ENCODE peak calls at places on chromosomes 1 and 21, in seven cellular contexts. One of them, this sample, is unnamed.

GRCh38 chr1:15975358-15975804 is 520 bp downstream of the ZBTB17 start:
- DNase-seq in hepatocyte: peak
- DNase-seq in CD8-positive, alpha-beta T cell: peak
- DNase-seq in right lobe of liver: no peak
- DNase-seq in mammary epithelial cell: peak
- DNase-seq in SK-N-SH: peak
- DNase-seq in Caco-2: peak
- DNase-seq in this sample: no peak

GRCh38 chr1:147781056-147781471 is 20.7 kb upstream of the GJA5 start:
- DNase-seq in CD8-positive, alpha-beta T cell: no peak
- DNase-seq in SK-N-SH: no peak
- DNase-seq in mammary epithelial cell: peak
- DNase-seq in hepatocyte: no peak
- DNase-seq in Caco-2: no peak
- DNase-seq in right lobe of liver: no peak
- DNase-seq in this sample: no peak

GRCh38 chr1:206470692-206471414 is 577 bp downstream of the IKBKE start:
- DNase-seq in CD8-positive, alpha-beta T cell: peak
- DNase-seq in right lobe of liver: no peak
- DNase-seq in Caco-2: peak
- DNase-seq in mammary epithelial cell: peak
- DNase-seq in SK-N-SH: no peak
- DNase-seq in hepatocyte: peak
- DNase-seq in this sample: no peak

GRCh38 chr1:9252999-9253398 is 18.4 kb downstream of the H6PD start:
- DNase-seq in hepatocyte: no peak
- DNase-seq in mammary epithelial cell: no peak
- DNase-seq in CD8-positive, alpha-beta T cell: no peak
- DNase-seq in SK-N-SH: peak
- DNase-seq in Caco-2: no peak
- DNase-seq in right lobe of liver: no peak
- DNase-seq in this sample: no peak

GRCh38 chr1:14529436-14529835 is 69.0 kb upstream of the KAZN start:
- DNase-seq in SK-N-SH: no peak
- DNase-seq in right lobe of liver: no peak
- DNase-seq in hepatocyte: no peak
- DNase-seq in mammary epithelial cell: no peak
- DNase-seq in CD8-positive, alpha-beta T cell: no peak
- DNase-seq in Caco-2: no peak
- DNase-seq in this sample: no peak

GRCh38 chr1:162361349-162361748 is 15.3 kb downstream of the SPATA46 start:
- DNase-seq in right lobe of liver: no peak
- DNase-seq in SK-N-SH: no peak
- DNase-seq in Caco-2: no peak
- DNase-seq in hepatocyte: no peak
- DNase-seq in CD8-positive, alpha-beta T cell: no peak
- DNase-seq in mammary epithelial cell: no peak
- DNase-seq in this sample: no peak

GRCh38 chr21:44331650-44332306 is 7.4 kb downstream of the CFAP410 start:
- DNase-seq in hepatocyte: no peak
- DNase-seq in right lobe of liver: no peak
- DNase-seq in Caco-2: no peak
- DNase-seq in SK-N-SH: no peak
- DNase-seq in CD8-positive, alpha-beta T cell: no peak
- DNase-seq in mammary epithelial cell: no peak
- DNase-seq in this sample: no peak

GRCh38 chr1:17347769-17348592 is 24.0 kb upstream of the PADI6 start:
- DNase-seq in mammary epithelial cell: peak
- DNase-seq in CD8-positive, alpha-beta T cell: no peak
- DNase-seq in Caco-2: no peak
- DNase-seq in right lobe of liver: no peak
- DNase-seq in SK-N-SH: no peak
- DNase-seq in hepatocyte: no peak
- DNase-seq in this sample: no peak

GRCh38 chr1:52403566-52404115 is 582 bp downstream of the ORC1 start:
- DNase-seq in right lobe of liver: no peak
- DNase-seq in SK-N-SH: peak
- DNase-seq in CD8-positive, alpha-beta T cell: peak
- DNase-seq in mammary epithelial cell: peak
- DNase-seq in Caco-2: peak
- DNase-seq in hepatocyte: peak
- DNase-seq in this sample: peak

GRCh38 chr1:160251687-160252526 is 10.4 kb downstream of the DCAF8 start:
- DNase-seq in Caco-2: peak
- DNase-seq in CD8-positive, alpha-beta T cell: peak
- DNase-seq in right lobe of liver: no peak
- DNase-seq in SK-N-SH: peak
- DNase-seq in hepatocyte: peak
- DNase-seq in mammary epithelial cell: peak
- DNase-seq in this sample: peak

GRCh38 chr1:8848663-8849386 is 29.7 kb downstream of the ENO1 start:
- DNase-seq in hepatocyte: peak
- DNase-seq in mammary epithelial cell: peak
- DNase-seq in right lobe of liver: peak
- DNase-seq in Caco-2: peak
- DNase-seq in CD8-positive, alpha-beta T cell: peak
- DNase-seq in SK-N-SH: peak
- DNase-seq in this sample: peak

GRCh38 chr1:20008391-20008841 is 29.0 kb upstream of the PLA2G2A start:
- DNase-seq in SK-N-SH: no peak
- DNase-seq in CD8-positive, alpha-beta T cell: no peak
- DNase-seq in Caco-2: no peak
- DNase-seq in hepatocyte: peak
- DNase-seq in right lobe of liver: no peak
- DNase-seq in mammary epithelial cell: peak
- DNase-seq in this sample: no peak

GRCh38 chr1:41536296-41536695 is 51.8 kb upstream of the EDN2 start:
- DNase-seq in right lobe of liver: no peak
- DNase-seq in hepatocyte: no peak
- DNase-seq in CD8-positive, alpha-beta T cell: no peak
- DNase-seq in mammary epithelial cell: no peak
- DNase-seq in SK-N-SH: no peak
- DNase-seq in Caco-2: no peak
- DNase-seq in this sample: no peak

GRCh38 chr1:167344605-167345385 is 124.1 kb downstream of the POU2F1 start:
- DNase-seq in right lobe of liver: no peak
- DNase-seq in hepatocyte: no peak
- DNase-seq in SK-N-SH: no peak
- DNase-seq in CD8-positive, alpha-beta T cell: no peak
- DNase-seq in Caco-2: no peak
- DNase-seq in mammary epithelial cell: no peak
- DNase-seq in this sample: peak

GRCh38 chr21:26194811-26195251 is 24.3 kb upstream of the APP start:
- DNase-seq in right lobe of liver: no peak
- DNase-seq in CD8-positive, alpha-beta T cell: no peak
- DNase-seq in SK-N-SH: no peak
- DNase-seq in Caco-2: no peak
- DNase-seq in mammary epithelial cell: no peak
- DNase-seq in hepatocyte: no peak
- DNase-seq in this sample: no peak

GRCh38 chr1:162397039-162397448 is 14.9 kb downstream of the SH2D1B start:
- DNase-seq in right lobe of liver: no peak
- DNase-seq in hepatocyte: no peak
- DNase-seq in CD8-positive, alpha-beta T cell: no peak
- DNase-seq in Caco-2: no peak
- DNase-seq in mammary epithelial cell: no peak
- DNase-seq in SK-N-SH: no peak
- DNase-seq in this sample: no peak

GRCh38 chr1:17009706-17010105 is 2.0 kb downstream of the ATP13A2 start:
- DNase-seq in SK-N-SH: peak
- DNase-seq in Caco-2: no peak
- DNase-seq in mammary epithelial cell: no peak
- DNase-seq in hepatocyte: peak
- DNase-seq in right lobe of liver: no peak
- DNase-seq in CD8-positive, alpha-beta T cell: no peak
- DNase-seq in this sample: no peak

GRCh38 chr21:37220981-37221664 is 46.0 kb downstream of the VPS26C start:
- DNase-seq in CD8-positive, alpha-beta T cell: peak
- DNase-seq in mammary epithelial cell: peak
- DNase-seq in Caco-2: peak
- DNase-seq in hepatocyte: peak
- DNase-seq in right lobe of liver: peak
- DNase-seq in SK-N-SH: peak
- DNase-seq in this sample: peak

GRCh38 chr1:203186446-203187305 is at the start of gene CHI3L1:
- DNase-seq in hepatocyte: no peak
- DNase-seq in Caco-2: peak
- DNase-seq in mammary epithelial cell: peak
- DNase-seq in CD8-positive, alpha-beta T cell: no peak
- DNase-seq in right lobe of liver: no peak
- DNase-seq in SK-N-SH: no peak
- DNase-seq in this sample: no peak

GRCh38 chr21:16587671-16588379 is 858.0 kb downstream of the USP25 start:
- DNase-seq in CD8-positive, alpha-beta T cell: no peak
- DNase-seq in SK-N-SH: peak
- DNase-seq in right lobe of liver: no peak
- DNase-seq in hepatocyte: peak
- DNase-seq in mammary epithelial cell: peak
- DNase-seq in Caco-2: no peak
- DNase-seq in this sample: no peak

GRCh38 chr1:154207262-154207661 is 1.1 kb upstream of the CFAP141 start:
- DNase-seq in SK-N-SH: no peak
- DNase-seq in hepatocyte: no peak
- DNase-seq in mammary epithelial cell: no peak
- DNase-seq in right lobe of liver: no peak
- DNase-seq in Caco-2: no peak
- DNase-seq in CD8-positive, alpha-beta T cell: no peak
- DNase-seq in this sample: no peak

GRCh38 chr1:54054438-54054749 is 986 bp downstream of the TCEANC2 start:
- DNase-seq in right lobe of liver: no peak
- DNase-seq in CD8-positive, alpha-beta T cell: no peak
- DNase-seq in SK-N-SH: no peak
- DNase-seq in Caco-2: no peak
- DNase-seq in mammary epithelial cell: no peak
- DNase-seq in hepatocyte: peak
- DNase-seq in this sample: no peak
- TF ChIP-seq CTCF in right lobe of liver: no peak
- TF ChIP-seq CTCF in CD8-positive, alpha-beta T cell: no peak
- TF ChIP-seq CTCF in SK-N-SH: no peak
- TF ChIP-seq CTCF in Caco-2: no peak
- TF ChIP-seq CTCF in mammary epithelial cell: peak
- TF ChIP-seq CTCF in hepatocyte: peak
- TF ChIP-seq CTCF in this sample: peak

DNA sequence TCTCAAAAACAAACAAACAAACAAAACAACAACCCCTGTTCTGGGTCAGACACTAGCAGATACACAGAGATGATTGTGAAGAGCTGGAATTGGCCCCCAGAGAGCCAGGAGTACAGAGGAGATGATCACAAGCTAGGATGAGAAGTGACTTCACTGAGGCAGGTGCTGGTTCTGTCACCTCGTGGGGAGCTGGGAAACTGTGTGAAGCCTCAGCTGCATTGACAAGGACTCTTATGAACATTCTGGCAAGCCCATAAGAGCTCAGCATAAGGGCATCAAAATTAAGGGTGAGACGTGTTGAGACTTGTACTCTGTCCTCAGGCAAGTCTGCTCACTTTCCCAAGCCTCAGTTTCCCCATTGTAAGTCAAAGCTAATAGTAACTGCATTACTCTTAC is 14.7 kb upstream of the PTP4A2 start:
- DNase-seq in hepatocyte: no peak
- DNase-seq in Caco-2: no peak
- DNase-seq in right lobe of liver: no peak
- DNase-seq in SK-N-SH: no peak
- DNase-seq in mammary epithelial cell: no peak
- DNase-seq in CD8-positive, alpha-beta T cell: no peak
- DNase-seq in this sample: no peak
- H3K4me3 ChIP-seq in hepatocyte: no peak
- H3K4me3 ChIP-seq in Caco-2: no peak
- H3K4me3 ChIP-seq in right lobe of liver: no peak
- H3K4me3 ChIP-seq in SK-N-SH: no peak
- H3K4me3 ChIP-seq in mammary epithelial cell: no peak
- H3K4me3 ChIP-seq in CD8-positive, alpha-beta T cell: no peak
- H3K4me3 ChIP-seq in this sample: no peak

DNA sequence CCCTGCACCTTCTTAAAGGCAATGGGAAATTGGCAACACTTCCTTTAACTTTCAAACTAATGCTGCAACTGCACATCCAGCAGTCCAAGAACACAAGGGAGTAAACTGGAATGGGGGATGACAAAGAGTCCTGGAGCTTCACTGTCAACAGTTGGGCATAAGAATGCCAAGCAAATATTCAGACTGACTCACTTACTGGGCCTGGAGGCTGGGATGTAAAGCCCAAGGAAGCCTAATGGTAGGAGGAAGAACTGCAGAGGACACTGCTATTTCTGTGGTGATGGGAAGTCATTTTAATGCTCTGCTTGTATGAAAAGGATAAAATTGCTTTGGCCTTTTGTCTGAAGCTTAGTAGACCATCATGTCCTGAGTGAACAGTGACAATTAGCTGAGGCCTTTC is 15.7 kb upstream of the DMRTA2 start:
- DNase-seq in CD8-positive, alpha-beta T cell: no peak
- DNase-seq in SK-N-SH: no peak
- DNase-seq in right lobe of liver: no peak
- DNase-seq in hepatocyte: no peak
- DNase-seq in Caco-2: no peak
- DNase-seq in mammary epithelial cell: no peak
- DNase-seq in this sample: no peak
- TF ChIP-seq CTCF in CD8-positive, alpha-beta T cell: no peak
- TF ChIP-seq CTCF in SK-N-SH: peak
- TF ChIP-seq CTCF in right lobe of liver: no peak
- TF ChIP-seq CTCF in hepatocyte: no peak
- TF ChIP-seq CTCF in Caco-2: no peak
- TF ChIP-seq CTCF in mammary epithelial cell: no peak
- TF ChIP-seq CTCF in this sample: no peak

DNA sequence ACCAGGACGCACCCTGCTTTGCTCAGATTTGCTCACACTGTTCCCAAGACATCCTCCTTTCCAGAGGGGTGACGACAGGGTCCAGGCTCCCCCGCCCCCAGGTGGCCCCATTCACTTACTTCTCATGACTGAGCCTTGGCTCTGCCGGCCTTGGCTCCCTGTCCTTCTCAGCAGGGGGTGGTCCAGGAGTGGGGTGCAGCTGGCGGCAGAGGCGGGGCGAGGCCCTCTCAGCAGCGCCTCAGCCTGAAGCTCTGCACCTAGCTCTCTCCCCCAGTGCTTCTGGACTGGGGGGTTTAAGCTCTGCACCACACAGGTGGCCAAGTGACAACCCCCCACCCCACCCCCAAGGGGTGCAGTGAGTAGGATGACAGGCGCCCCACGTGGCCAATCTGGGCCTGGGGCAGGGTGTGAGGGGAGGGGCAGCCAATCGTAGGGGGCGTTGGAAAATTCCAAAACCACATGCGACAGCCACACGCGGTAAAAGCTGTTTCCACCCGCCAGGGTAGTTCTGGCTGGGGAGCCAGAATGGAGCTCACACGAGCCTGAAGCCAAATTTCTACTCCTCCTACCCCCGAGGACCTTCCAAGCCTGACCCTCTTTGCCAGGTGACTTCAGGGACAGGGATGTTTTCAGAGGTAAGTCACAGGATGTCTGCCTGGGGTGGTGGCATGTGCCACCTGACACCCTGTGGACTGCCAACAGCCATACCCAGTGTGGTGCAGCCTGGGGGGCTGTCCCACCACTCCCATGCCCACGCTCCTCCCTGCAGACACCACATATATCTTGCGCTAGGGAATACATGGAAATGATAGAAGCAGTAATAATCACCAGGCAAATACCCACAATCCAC is 5.6 kb downstream of the RORC start:
- DNase-seq in right lobe of liver: peak
- DNase-seq in hepatocyte: peak
- DNase-seq in SK-N-SH: no peak
- DNase-seq in mammary epithelial cell: no peak
- DNase-seq in CD8-positive, alpha-beta T cell: no peak
- DNase-seq in Caco-2: no peak
- DNase-seq in this sample: no peak
- H3K4me3 ChIP-seq in right lobe of liver: no peak
- H3K4me3 ChIP-seq in hepatocyte: no peak
- H3K4me3 ChIP-seq in SK-N-SH: no peak
- H3K4me3 ChIP-seq in mammary epithelial cell: no peak
- H3K4me3 ChIP-seq in CD8-positive, alpha-beta T cell: no peak
- H3K4me3 ChIP-seq in Caco-2: no peak
- H3K4me3 ChIP-seq in this sample: no peak